ENCODE peak calls at places on chromosomes 6 and 20, in six cellular contexts. T, X, E, V, G and K are unnamed samples.
A peak's percentile ranks its signal among the peaks of the same experiment; 100 is the strongest.

GRCh38 chr20:17854307-17854903 is 114.2 kb downstream of the SNX5 start:
- DNase-seq in T (peak; percentile 69), X (no peak), E (no peak), V (peak; percentile 45), G (no peak), K (no peak)

GRCh38 chr20:8372819-8373218 is 240.8 kb downstream of the PLCB1 start:
- DNase-seq in T (no peak), X (no peak), E (no peak), V (no peak), G (no peak), K (no peak)

GRCh38 chr6:18561006-18561750 is 174.0 kb downstream of the RNF144B start:
- DNase-seq in T (peak; percentile 21), X (no peak), E (no peak), V (no peak), G (no peak), K (no peak)

GRCh38 chr6:88869263-88870023 is 94.0 kb downstream of the RNGTT start:
- DNase-seq in T (no peak), X (no peak), E (no peak), V (peak; percentile 39), G (no peak), K (no peak)

GRCh38 chr20:48405909-48406308 is 421.9 kb downstream of the PREX1 start:
- DNase-seq in T (peak; percentile 37), X (no peak), E (no peak), V (no peak), G (no peak), K (no peak)

GRCh38 chr6:137241481-137242011 is 22.4 kb upstream of the IFNGR1 start:
- DNase-seq in T (no peak), X (no peak), E (no peak), V (peak; percentile 77), G (no peak), K (no peak)

GRCh38 chr20:43392561-43392960 is 65.1 kb upstream of the SRSF6 start:
- DNase-seq in T (no peak), X (no peak), E (no peak), V (no peak), G (no peak), K (no peak)

GRCh38 chr6:86107985-86108384 is 465.3 kb upstream of the SYNCRIP start:
- DNase-seq in T (no peak), X (no peak), E (no peak), V (no peak), G (no peak), K (no peak)

GRCh38 chr6:124223596-124223995 is 419.9 kb downstream of the NKAIN2 start:
- DNase-seq in T (no peak), X (no peak), E (no peak), V (peak; percentile 84), G (no peak), K (no peak)

GRCh38 chr6:161181136-161181535 is 92.7 kb downstream of the AGPAT4 start:
- DNase-seq in T (no peak), X (no peak), E (no peak), V (no peak), G (no peak), K (no peak)

GRCh38 chr20:59994697-59995122 is 36.5 kb downstream of the CDH26 start:
- DNase-seq in T (peak; percentile 45), X (no peak), E (no peak), V (no peak), G (no peak), K (no peak)